ENCODE peak calls at places on chromosomes 2 and 18, in six cellular contexts. One of them, this sample, is unnamed.

GRCh38 chr2:74291217-74291551 is 52.0 kb downstream of the SLC4A5 start:
- DNase-seq in stomach: no peak
- DNase-seq in GM12878: no peak
- DNase-seq in HepG2: no peak
- DNase-seq in sigmoid colon: no peak
- DNase-seq in upper lobe of left lung: no peak
- DNase-seq in this sample: no peak

GRCh38 chr18:8625693-8626092 is 16.5 kb downstream of the RAB12 start:
- DNase-seq in sigmoid colon: no peak
- DNase-seq in upper lobe of left lung: peak
- DNase-seq in HepG2: no peak
- DNase-seq in stomach: no peak
- DNase-seq in GM12878: no peak
- DNase-seq in this sample: no peak

GRCh38 chr2:26605969-26606846 is 35.0 kb downstream of the CIB4 start:
- DNase-seq in stomach: no peak
- DNase-seq in sigmoid colon: peak
- DNase-seq in upper lobe of left lung: no peak
- DNase-seq in HepG2: no peak
- DNase-seq in GM12878: no peak
- DNase-seq in this sample: no peak

GRCh38 chr2:186636800-186637795 is 47.2 kb downstream of the ITGAV start:
- DNase-seq in HepG2: no peak
- DNase-seq in GM12878: no peak
- DNase-seq in stomach: no peak
- DNase-seq in upper lobe of left lung: peak
- DNase-seq in sigmoid colon: no peak
- DNase-seq in this sample: no peak

GRCh38 chr2:17079262-17079661 is 413.6 kb upstream of the CYRIA start:
- DNase-seq in GM12878: no peak
- DNase-seq in sigmoid colon: no peak
- DNase-seq in stomach: no peak
- DNase-seq in HepG2: no peak
- DNase-seq in upper lobe of left lung: no peak
- DNase-seq in this sample: no peak

GRCh38 chr18:32048507-32049091 is 30.0 kb downstream of the RNF125 start:
- DNase-seq in stomach: no peak
- DNase-seq in upper lobe of left lung: no peak
- DNase-seq in GM12878: peak
- DNase-seq in sigmoid colon: peak
- DNase-seq in HepG2: peak
- DNase-seq in this sample: peak

GRCh38 chr2:23506460-23507266 is 121.7 kb downstream of the KLHL29 start:
- DNase-seq in sigmoid colon: no peak
- DNase-seq in HepG2: no peak
- DNase-seq in GM12878: no peak
- DNase-seq in upper lobe of left lung: no peak
- DNase-seq in stomach: no peak
- DNase-seq in this sample: no peak

GRCh38 chr18:43115076-43116035 is at the start of gene RIT2:
- DNase-seq in GM12878: no peak
- DNase-seq in stomach: no peak
- DNase-seq in sigmoid colon: no peak
- DNase-seq in HepG2: no peak
- DNase-seq in upper lobe of left lung: no peak
- DNase-seq in this sample: no peak

GRCh38 chr18:23136326-23137092 is 1.2 kb downstream of the CABLES1 start:
- DNase-seq in GM12878: no peak
- DNase-seq in sigmoid colon: no peak
- DNase-seq in stomach: peak
- DNase-seq in HepG2: no peak
- DNase-seq in upper lobe of left lung: peak
- DNase-seq in this sample: no peak

GRCh38 chr18:8142131-8142711 is 467.0 kb upstream of the RAB12 start:
- DNase-seq in GM12878: no peak
- DNase-seq in upper lobe of left lung: no peak
- DNase-seq in HepG2: no peak
- DNase-seq in stomach: no peak
- DNase-seq in sigmoid colon: no peak
- DNase-seq in this sample: no peak

GRCh38 chr18:9731380-9731779 is 23.3 kb downstream of the RAB31 start:
- DNase-seq in GM12878: no peak
- DNase-seq in HepG2: no peak
- DNase-seq in stomach: no peak
- DNase-seq in upper lobe of left lung: no peak
- DNase-seq in sigmoid colon: peak
- DNase-seq in this sample: no peak

GRCh38 chr2:65032016-65032975 is 23.9 kb upstream of the CEP68 start:
- DNase-seq in GM12878: no peak
- DNase-seq in HepG2: no peak
- DNase-seq in upper lobe of left lung: no peak
- DNase-seq in sigmoid colon: no peak
- DNase-seq in stomach: no peak
- DNase-seq in this sample: peak

GRCh38 chr2:24158131-24158530 is 16.7 kb upstream of the FAM228A start:
- DNase-seq in HepG2: peak
- DNase-seq in stomach: no peak
- DNase-seq in upper lobe of left lung: no peak
- DNase-seq in GM12878: no peak
- DNase-seq in sigmoid colon: no peak
- DNase-seq in this sample: no peak

GRCh38 chr18:45749918-45750689 is 26.1 kb downstream of the SLC14A1 start:
- DNase-seq in HepG2: no peak
- DNase-seq in sigmoid colon: no peak
- DNase-seq in GM12878: peak
- DNase-seq in stomach: no peak
- DNase-seq in upper lobe of left lung: no peak
- DNase-seq in this sample: no peak

GRCh38 chr2:11203480-11203879 is 48.2 kb downstream of the SLC66A3 start:
- DNase-seq in GM12878: peak
- DNase-seq in HepG2: no peak
- DNase-seq in upper lobe of left lung: no peak
- DNase-seq in sigmoid colon: no peak
- DNase-seq in stomach: no peak
- DNase-seq in this sample: no peak

GRCh38 chr18:12307871-12308385 is at the start of gene TUBB6:
- DNase-seq in upper lobe of left lung: peak
- DNase-seq in HepG2: no peak
- DNase-seq in GM12878: no peak
- DNase-seq in sigmoid colon: peak
- DNase-seq in stomach: peak
- DNase-seq in this sample: peak

GRCh38 chr2:205566556-205567061 is 115.7 kb upstream of the NRP2 start:
- DNase-seq in upper lobe of left lung: no peak
- DNase-seq in stomach: no peak
- DNase-seq in sigmoid colon: no peak
- DNase-seq in HepG2: no peak
- DNase-seq in GM12878: no peak
- DNase-seq in this sample: no peak

GRCh38 chr18:54712315-54712714 is 116.0 kb upstream of the RAB27B start:
- DNase-seq in HepG2: no peak
- DNase-seq in stomach: no peak
- DNase-seq in sigmoid colon: no peak
- DNase-seq in upper lobe of left lung: no peak
- DNase-seq in GM12878: no peak
- DNase-seq in this sample: peak

GRCh38 chr18:8507361-8507760 is 101.9 kb upstream of the RAB12 start:
- DNase-seq in stomach: no peak
- DNase-seq in HepG2: peak
- DNase-seq in upper lobe of left lung: no peak
- DNase-seq in GM12878: no peak
- DNase-seq in sigmoid colon: peak
- DNase-seq in this sample: no peak

GRCh38 chr2:202589582-202589949 is 45.2 kb upstream of the FAM117B start:
- DNase-seq in GM12878: no peak
- DNase-seq in upper lobe of left lung: no peak
- DNase-seq in stomach: no peak
- DNase-seq in sigmoid colon: no peak
- DNase-seq in HepG2: peak
- DNase-seq in this sample: no peak

GRCh38 chr2:236738896-236739295 is 169.3 kb downstream of the ACKR3 start:
- DNase-seq in sigmoid colon: no peak
- DNase-seq in upper lobe of left lung: no peak
- DNase-seq in HepG2: no peak
- DNase-seq in stomach: no peak
- DNase-seq in GM12878: no peak
- DNase-seq in this sample: no peak
- TF ChIP-seq EP300 in sigmoid colon: no peak
- TF ChIP-seq EP300 in upper lobe of left lung: no peak
- TF ChIP-seq EP300 in HepG2: no peak
- TF ChIP-seq EP300 in stomach: no peak
- TF ChIP-seq EP300 in GM12878: no peak
- TF ChIP-seq EP300 in this sample: no peak

DNA sequence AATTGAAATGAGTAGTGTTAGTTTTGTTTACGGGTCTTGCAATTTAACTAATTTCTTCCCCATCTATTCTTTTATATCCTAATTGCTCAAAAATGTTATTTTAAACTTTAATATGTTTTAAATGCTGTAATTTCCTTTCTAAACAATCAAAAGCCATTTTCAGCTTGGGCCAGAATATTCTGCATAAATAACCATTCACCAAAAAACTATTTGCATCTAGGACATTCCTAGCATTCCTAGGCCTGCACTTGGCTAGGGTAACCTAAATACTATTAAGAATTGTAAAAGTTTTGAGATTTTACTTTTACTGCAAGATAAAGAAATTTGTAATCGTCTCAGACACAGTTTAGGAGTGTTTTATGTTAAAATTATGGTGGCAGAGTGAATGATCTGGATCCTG is 7.8 kb upstream of the ETAA1 start:
- DNase-seq in upper lobe of left lung: no peak
- DNase-seq in sigmoid colon: no peak
- DNase-seq in GM12878: no peak
- DNase-seq in stomach: no peak
- DNase-seq in HepG2: no peak
- DNase-seq in this sample: no peak
- H3K4me3 ChIP-seq in upper lobe of left lung: no peak
- H3K4me3 ChIP-seq in sigmoid colon: no peak
- H3K4me3 ChIP-seq in GM12878: no peak
- H3K4me3 ChIP-seq in stomach: no peak
- H3K4me3 ChIP-seq in HepG2: no peak
- H3K4me3 ChIP-seq in this sample: no peak

DNA sequence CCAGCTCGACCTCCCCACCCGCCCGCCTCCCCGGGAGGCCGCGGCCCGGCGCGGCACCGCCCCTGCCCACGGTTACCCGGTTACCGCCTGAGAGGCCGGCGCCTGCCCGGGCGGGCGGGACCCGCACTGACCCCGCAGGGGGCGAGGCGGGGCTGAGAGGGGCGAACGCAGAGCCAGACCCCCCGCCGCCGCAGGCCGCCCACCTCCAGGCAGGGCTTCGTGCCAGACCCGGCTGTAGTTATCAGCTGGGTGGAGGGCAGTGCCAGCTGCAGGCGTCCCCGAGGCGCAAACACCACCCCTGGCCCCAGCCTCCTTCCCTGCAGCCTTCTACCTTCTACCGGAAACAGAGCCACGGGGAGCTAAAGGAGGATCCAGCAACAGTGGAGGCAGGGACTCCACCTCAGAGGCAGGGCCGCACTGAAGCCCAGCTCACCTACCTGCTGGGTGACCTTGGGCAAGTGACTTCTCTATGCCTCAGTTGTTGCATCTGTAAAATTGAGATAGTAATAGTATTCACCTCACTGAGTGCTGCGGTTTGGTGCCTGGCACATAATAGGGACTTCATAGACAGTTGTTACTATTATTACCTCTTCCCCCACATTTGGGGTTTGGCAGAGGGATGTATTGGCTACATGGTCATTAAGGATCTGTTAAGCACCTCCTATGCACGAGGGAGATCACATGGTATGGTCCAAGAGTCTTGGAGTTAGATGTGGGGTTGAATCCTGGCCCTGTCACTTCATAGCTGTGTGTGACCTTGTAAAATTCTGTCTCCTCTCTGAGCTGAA is 231.6 kb upstream of the SMAD2 start:
- DNase-seq in HepG2: no peak
- DNase-seq in upper lobe of left lung: no peak
- DNase-seq in sigmoid colon: peak
- DNase-seq in stomach: peak
- DNase-seq in GM12878: no peak
- DNase-seq in this sample: no peak
- TF ChIP-seq POLR2A in HepG2: no peak
- TF ChIP-seq POLR2A in upper lobe of left lung: no peak
- TF ChIP-seq POLR2A in sigmoid colon: no peak
- TF ChIP-seq POLR2A in stomach: no peak
- TF ChIP-seq POLR2A in GM12878: no peak
- TF ChIP-seq POLR2A in this sample: peak

GRCh38 chr2:124880995-124881394 is 855.9 kb downstream of the CNTNAP5 start:
- DNase-seq in sigmoid colon: no peak
- DNase-seq in HepG2: no peak
- DNase-seq in stomach: no peak
- DNase-seq in GM12878: no peak
- DNase-seq in upper lobe of left lung: no peak
- DNase-seq in this sample: no peak

GRCh38 chr2:124884315-124884714 is 859.2 kb downstream of the CNTNAP5 start:
- DNase-seq in stomach: no peak
- DNase-seq in sigmoid colon: no peak
- DNase-seq in GM12878: no peak
- DNase-seq in upper lobe of left lung: no peak
- DNase-seq in HepG2: no peak
- DNase-seq in this sample: no peak

GRCh38 chr2:124879615-124880014 is 854.5 kb downstream of the CNTNAP5 start:
- DNase-seq in GM12878: no peak
- DNase-seq in HepG2: no peak
- DNase-seq in sigmoid colon: no peak
- DNase-seq in stomach: no peak
- DNase-seq in upper lobe of left lung: no peak
- DNase-seq in this sample: no peak

GRCh38 chr2:124888431-124888830 is 863.3 kb downstream of the CNTNAP5 start:
- DNase-seq in GM12878: no peak
- DNase-seq in sigmoid colon: no peak
- DNase-seq in HepG2: no peak
- DNase-seq in stomach: no peak
- DNase-seq in upper lobe of left lung: no peak
- DNase-seq in this sample: no peak

DNA sequence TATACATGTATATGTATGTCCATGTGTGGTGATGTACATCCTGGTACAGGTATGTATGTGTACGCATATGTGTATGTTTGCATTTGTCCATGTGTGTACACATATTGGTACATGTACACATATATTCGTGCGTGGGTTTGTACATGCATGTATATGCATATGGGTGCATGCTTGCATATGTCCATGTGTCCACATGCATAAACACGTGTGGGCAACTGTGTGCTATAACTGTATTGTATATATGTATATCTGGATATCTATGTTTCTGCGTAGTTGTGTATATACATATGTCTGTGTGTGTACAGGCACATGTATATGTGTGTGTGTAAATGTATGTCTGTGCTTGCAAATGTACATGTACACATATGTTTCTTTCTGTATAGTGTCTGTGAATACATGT is 858.5 kb downstream of the CNTNAP5 start:
- DNase-seq in stomach: no peak
- DNase-seq in sigmoid colon: no peak
- DNase-seq in HepG2: no peak
- DNase-seq in upper lobe of left lung: no peak
- DNase-seq in GM12878: no peak
- DNase-seq in this sample: no peak
- TF ChIP-seq EP300 in stomach: no peak
- TF ChIP-seq EP300 in sigmoid colon: no peak
- TF ChIP-seq EP300 in HepG2: no peak
- TF ChIP-seq EP300 in upper lobe of left lung: no peak
- TF ChIP-seq EP300 in GM12878: no peak
- TF ChIP-seq EP300 in this sample: no peak

GRCh38 chr2:234569776-234570430 is 73.0 kb upstream of the ARL4C start:
- DNase-seq in stomach: no peak
- DNase-seq in HepG2: no peak
- DNase-seq in upper lobe of left lung: no peak
- DNase-seq in GM12878: no peak
- DNase-seq in sigmoid colon: no peak
- DNase-seq in this sample: no peak
- H3K4me3 ChIP-seq in stomach: no peak
- H3K4me3 ChIP-seq in HepG2: no peak
- H3K4me3 ChIP-seq in upper lobe of left lung: no peak
- H3K4me3 ChIP-seq in GM12878: no peak
- H3K4me3 ChIP-seq in sigmoid colon: no peak
- H3K4me3 ChIP-seq in this sample: no peak

This sample was measured in transverse colon.